ENCODE peak calls at places on chromosome 1, in four cellular contexts. D is substantia nigra; F is CD8-positive, alpha-beta memory T cell; W is NCI-H446. N is an unnamed sample.

GRCh38 chr1:154474802-154475201 is 27.2 kb upstream of the TDRD10 start:
- DNase-seq in D (peak), F (no peak), W (peak), N (peak)

GRCh38 chr1:242523968-242524570 is 428 bp downstream of the PLD5 start:
- DNase-seq in D (peak), F (no peak), W (peak), N (peak)

GRCh38 chr1:153945795-153946621 is 510 bp downstream of the DENND4B start:
- DNase-seq in D (peak), F (peak), W (peak), N (peak)

GRCh38 chr1:231778009-231778719 is 151.6 kb downstream of the DISC1 start:
- DNase-seq in D (no peak), F (no peak), W (peak), N (peak)

GRCh38 chr1:187491082-187491720 is 662.5 kb downstream of the PLA2G4A start:
- DNase-seq in D (no peak), F (no peak), W (no peak), N (no peak)

GRCh38 chr1:245156736-245157505 is 2.1 kb downstream of the KIF26B start:
- DNase-seq in D (no peak), F (no peak), W (no peak), N (no peak)

GRCh38 chr1:161185282-161185682 is 8.0 kb upstream of the B4GALT3 start:
- DNase-seq in D (peak), F (peak), W (peak), N (peak)

GRCh38 chr1:16189921-16190499 is 22.4 kb downstream of the ARHGEF19 start:
- DNase-seq in D (peak), F (no peak), W (peak), N (peak)

GRCh38 chr1:46546210-46546609 is 5.2 kb downstream of the KNCN start:
- DNase-seq in D (no peak), F (no peak), W (no peak), N (no peak)